ENCODE peak calls at places on chromosome 1, in four cellular contexts. S, R, Q and K are unnamed samples.

GRCh38 chr1:1208713-1209433 is 2.5 kb upstream of the TNFRSF18 start:
- DNase-seq in S (no peak), R (peak), Q (no peak), K (no peak)

GRCh38 chr1:33814166-33814565 is 49.7 kb upstream of the HMGB4 start:
- DNase-seq in S (no peak), R (no peak), Q (no peak), K (no peak)

GRCh38 chr1:1122078-1122811 is 6.4 kb upstream of the C1orf159 start:
- DNase-seq in S (peak), R (peak), Q (peak), K (peak)

GRCh38 chr1:42777860-42778259 is 6.9 kb upstream of the TMEM269 start:
- DNase-seq in S (no peak), R (no peak), Q (peak), K (no peak)

GRCh38 chr1:58768971-58769808 is 14.7 kb downstream of the JUN start:
- DNase-seq in S (no peak), R (no peak), Q (peak), K (peak)

GRCh38 chr1:154219511-154219910 is 1.2 kb upstream of the UBAP2L start:
- DNase-seq in S (no peak), R (no peak), Q (no peak), K (no peak)

GRCh38 chr1:17013598-17014320 is 2.0 kb upstream of the ATP13A2 start:
- DNase-seq in S (no peak), R (no peak), Q (no peak), K (no peak)

GRCh38 chr1:214440219-214440965 is 111.0 kb downstream of the PTPN14 start:
- DNase-seq in S (no peak), R (no peak), Q (no peak), K (no peak)